ENCODE peak calls at places on chromosomes 16 and 17, in six cellular contexts. One of them, this sample, is unnamed.

GRCh38 chr16:84406006-84406963 is 37.9 kb downstream of the ATP2C2 start:
- DNase-seq in activated CD4-positive, alpha-beta memory T cell treated with anti-CD3 and anti-CD28 coated beads, Interleukin-2, amount 10 ng/mL, durations not matched to agents 7 days and 5 days: no peak
- DNase-seq in activated CD4-positive, CD25-positive, alpha-beta regulatory T cell: no peak
- DNase-seq in nephron progenitor cell: no peak
- DNase-seq in GM04504: no peak
- DNase-seq in H7: peak
- DNase-seq in this sample: peak

GRCh38 chr17:7713782-7714181 is 3.8 kb upstream of the DNAH2 start:
- DNase-seq in activated CD4-positive, alpha-beta memory T cell treated with anti-CD3 and anti-CD28 coated beads, Interleukin-2, amount 10 ng/mL, durations not matched to agents 7 days and 5 days: no peak
- DNase-seq in GM04504: no peak
- DNase-seq in activated CD4-positive, CD25-positive, alpha-beta regulatory T cell: no peak
- DNase-seq in nephron progenitor cell: no peak
- DNase-seq in H7: no peak
- DNase-seq in this sample: no peak

GRCh38 chr17:64777413-64778101 is 115.5 kb upstream of the SMURF2 start:
- DNase-seq in nephron progenitor cell: no peak
- DNase-seq in H7: peak
- DNase-seq in activated CD4-positive, CD25-positive, alpha-beta regulatory T cell: no peak
- DNase-seq in GM04504: no peak
- DNase-seq in activated CD4-positive, alpha-beta memory T cell treated with anti-CD3 and anti-CD28 coated beads, Interleukin-2, amount 10 ng/mL, durations not matched to agents 7 days and 5 days: no peak
- DNase-seq in this sample: peak

GRCh38 chr16:23014592-23014991 is 134.7 kb downstream of the USP31 start:
- DNase-seq in nephron progenitor cell: no peak
- DNase-seq in H7: no peak
- DNase-seq in GM04504: no peak
- DNase-seq in activated CD4-positive, alpha-beta memory T cell treated with anti-CD3 and anti-CD28 coated beads, Interleukin-2, amount 10 ng/mL, durations not matched to agents 7 days and 5 days: no peak
- DNase-seq in activated CD4-positive, CD25-positive, alpha-beta regulatory T cell: no peak
- DNase-seq in this sample: no peak

GRCh38 chr16:2692948-2693651 is 10.8 kb downstream of the KCTD5 start:
- DNase-seq in activated CD4-positive, alpha-beta memory T cell treated with anti-CD3 and anti-CD28 coated beads, Interleukin-2, amount 10 ng/mL, durations not matched to agents 7 days and 5 days: no peak
- DNase-seq in H7: peak
- DNase-seq in activated CD4-positive, CD25-positive, alpha-beta regulatory T cell: no peak
- DNase-seq in nephron progenitor cell: peak
- DNase-seq in GM04504: no peak
- DNase-seq in this sample: peak

GRCh38 chr17:80065478-80066170 is 29.2 kb downstream of the CCDC40 start:
- DNase-seq in H7: peak
- DNase-seq in GM04504: no peak
- DNase-seq in activated CD4-positive, alpha-beta memory T cell treated with anti-CD3 and anti-CD28 coated beads, Interleukin-2, amount 10 ng/mL, durations not matched to agents 7 days and 5 days: no peak
- DNase-seq in activated CD4-positive, CD25-positive, alpha-beta regulatory T cell: no peak
- DNase-seq in nephron progenitor cell: no peak
- DNase-seq in this sample: peak

GRCh38 chr17:77645441-77646430 is 312.8 kb upstream of the TNRC6C start:
- DNase-seq in GM04504: no peak
- DNase-seq in nephron progenitor cell: peak
- DNase-seq in activated CD4-positive, alpha-beta memory T cell treated with anti-CD3 and anti-CD28 coated beads, Interleukin-2, amount 10 ng/mL, durations not matched to agents 7 days and 5 days: peak
- DNase-seq in activated CD4-positive, CD25-positive, alpha-beta regulatory T cell: no peak
- DNase-seq in H7: peak
- DNase-seq in this sample: peak

GRCh38 chr17:43846221-43846712 is 709 bp upstream of the CD300LG start:
- DNase-seq in nephron progenitor cell: peak
- DNase-seq in activated CD4-positive, alpha-beta memory T cell treated with anti-CD3 and anti-CD28 coated beads, Interleukin-2, amount 10 ng/mL, durations not matched to agents 7 days and 5 days: peak
- DNase-seq in H7: peak
- DNase-seq in activated CD4-positive, CD25-positive, alpha-beta regulatory T cell: peak
- DNase-seq in GM04504: peak
- DNase-seq in this sample: peak

GRCh38 chr17:76515291-76515949 is 14.2 kb upstream of the RHBDF2 start:
- DNase-seq in H7: no peak
- DNase-seq in nephron progenitor cell: no peak
- DNase-seq in GM04504: peak
- DNase-seq in activated CD4-positive, CD25-positive, alpha-beta regulatory T cell: peak
- DNase-seq in activated CD4-positive, alpha-beta memory T cell treated with anti-CD3 and anti-CD28 coated beads, Interleukin-2, amount 10 ng/mL, durations not matched to agents 7 days and 5 days: peak
- DNase-seq in this sample: no peak

GRCh38 chr17:13117616-13118015 is 99.8 kb upstream of the ELAC2 start:
- DNase-seq in activated CD4-positive, alpha-beta memory T cell treated with anti-CD3 and anti-CD28 coated beads, Interleukin-2, amount 10 ng/mL, durations not matched to agents 7 days and 5 days: no peak
- DNase-seq in H7: no peak
- DNase-seq in nephron progenitor cell: no peak
- DNase-seq in GM04504: no peak
- DNase-seq in activated CD4-positive, CD25-positive, alpha-beta regulatory T cell: no peak
- DNase-seq in this sample: no peak

GRCh38 chr17:74287203-74287602 is 13.2 kb downstream of the DNAI2 start:
- DNase-seq in activated CD4-positive, CD25-positive, alpha-beta regulatory T cell: no peak
- DNase-seq in nephron progenitor cell: no peak
- DNase-seq in H7: no peak
- DNase-seq in activated CD4-positive, alpha-beta memory T cell treated with anti-CD3 and anti-CD28 coated beads, Interleukin-2, amount 10 ng/mL, durations not matched to agents 7 days and 5 days: no peak
- DNase-seq in GM04504: no peak
- DNase-seq in this sample: no peak

GRCh38 chr17:66675991-66676371 is 158.9 kb upstream of the CACNG5 start:
- DNase-seq in nephron progenitor cell: no peak
- DNase-seq in GM04504: no peak
- DNase-seq in activated CD4-positive, CD25-positive, alpha-beta regulatory T cell: no peak
- DNase-seq in activated CD4-positive, alpha-beta memory T cell treated with anti-CD3 and anti-CD28 coated beads, Interleukin-2, amount 10 ng/mL, durations not matched to agents 7 days and 5 days: no peak
- DNase-seq in H7: no peak
- DNase-seq in this sample: no peak

GRCh38 chr17:78599419-78599818 is 22.2 kb upstream of the DNAH17 start:
- DNase-seq in GM04504: no peak
- DNase-seq in H7: no peak
- DNase-seq in activated CD4-positive, alpha-beta memory T cell treated with anti-CD3 and anti-CD28 coated beads, Interleukin-2, amount 10 ng/mL, durations not matched to agents 7 days and 5 days: no peak
- DNase-seq in activated CD4-positive, CD25-positive, alpha-beta regulatory T cell: no peak
- DNase-seq in nephron progenitor cell: no peak
- DNase-seq in this sample: no peak

GRCh38 chr17:40664582-40665333 is at the start of gene KRT222:
- DNase-seq in nephron progenitor cell: peak
- DNase-seq in activated CD4-positive, alpha-beta memory T cell treated with anti-CD3 and anti-CD28 coated beads, Interleukin-2, amount 10 ng/mL, durations not matched to agents 7 days and 5 days: no peak
- DNase-seq in GM04504: no peak
- DNase-seq in activated CD4-positive, CD25-positive, alpha-beta regulatory T cell: no peak
- DNase-seq in H7: peak
- DNase-seq in this sample: peak

GRCh38 chr17:61565213-61565612 is 25.8 kb downstream of the NACA2 start:
- DNase-seq in GM04504: no peak
- DNase-seq in nephron progenitor cell: no peak
- DNase-seq in H7: no peak
- DNase-seq in activated CD4-positive, CD25-positive, alpha-beta regulatory T cell: no peak
- DNase-seq in activated CD4-positive, alpha-beta memory T cell treated with anti-CD3 and anti-CD28 coated beads, Interleukin-2, amount 10 ng/mL, durations not matched to agents 7 days and 5 days: no peak
- DNase-seq in this sample: no peak

GRCh38 chr16:58421529-58421928 is 29.3 kb downstream of the GINS3 start:
- DNase-seq in activated CD4-positive, CD25-positive, alpha-beta regulatory T cell: no peak
- DNase-seq in GM04504: no peak
- DNase-seq in activated CD4-positive, alpha-beta memory T cell treated with anti-CD3 and anti-CD28 coated beads, Interleukin-2, amount 10 ng/mL, durations not matched to agents 7 days and 5 days: no peak
- DNase-seq in nephron progenitor cell: no peak
- DNase-seq in H7: no peak
- DNase-seq in this sample: no peak

GRCh38 chr16:56606688-56607618 is 1.4 kb upstream of the MT2A start:
- DNase-seq in H7: no peak
- DNase-seq in GM04504: peak
- DNase-seq in activated CD4-positive, CD25-positive, alpha-beta regulatory T cell: no peak
- DNase-seq in nephron progenitor cell: no peak
- DNase-seq in activated CD4-positive, alpha-beta memory T cell treated with anti-CD3 and anti-CD28 coated beads, Interleukin-2, amount 10 ng/mL, durations not matched to agents 7 days and 5 days: no peak
- DNase-seq in this sample: no peak

GRCh38 chr16:57048095-57048494 is 44.3 kb upstream of the CPNE2 start:
- DNase-seq in H7: no peak
- DNase-seq in activated CD4-positive, alpha-beta memory T cell treated with anti-CD3 and anti-CD28 coated beads, Interleukin-2, amount 10 ng/mL, durations not matched to agents 7 days and 5 days: no peak
- DNase-seq in activated CD4-positive, CD25-positive, alpha-beta regulatory T cell: no peak
- DNase-seq in GM04504: no peak
- DNase-seq in nephron progenitor cell: no peak
- DNase-seq in this sample: no peak

GRCh38 chr16:54946909-54947308 is 16.2 kb downstream of the IRX5 start:
- DNase-seq in activated CD4-positive, alpha-beta memory T cell treated with anti-CD3 and anti-CD28 coated beads, Interleukin-2, amount 10 ng/mL, durations not matched to agents 7 days and 5 days: no peak
- DNase-seq in H7: no peak
- DNase-seq in GM04504: no peak
- DNase-seq in nephron progenitor cell: no peak
- DNase-seq in activated CD4-positive, CD25-positive, alpha-beta regulatory T cell: no peak
- DNase-seq in this sample: no peak

GRCh38 chr16:11078812-11079459 is 134.6 kb downstream of the CLEC16A start:
- DNase-seq in GM04504: peak
- DNase-seq in activated CD4-positive, alpha-beta memory T cell treated with anti-CD3 and anti-CD28 coated beads, Interleukin-2, amount 10 ng/mL, durations not matched to agents 7 days and 5 days: no peak
- DNase-seq in H7: no peak
- DNase-seq in activated CD4-positive, CD25-positive, alpha-beta regulatory T cell: no peak
- DNase-seq in nephron progenitor cell: no peak
- DNase-seq in this sample: no peak

GRCh38 chr16:50313596-50314483 is 47.5 kb downstream of the ADCY7 start:
- DNase-seq in activated CD4-positive, CD25-positive, alpha-beta regulatory T cell: no peak
- DNase-seq in activated CD4-positive, alpha-beta memory T cell treated with anti-CD3 and anti-CD28 coated beads, Interleukin-2, amount 10 ng/mL, durations not matched to agents 7 days and 5 days: peak
- DNase-seq in GM04504: peak
- DNase-seq in nephron progenitor cell: no peak
- DNase-seq in H7: peak
- DNase-seq in this sample: no peak

GRCh38 chr16:24820522-24820921 is 25.2 kb upstream of the SLC5A11 start:
- DNase-seq in nephron progenitor cell: no peak
- DNase-seq in activated CD4-positive, alpha-beta memory T cell treated with anti-CD3 and anti-CD28 coated beads, Interleukin-2, amount 10 ng/mL, durations not matched to agents 7 days and 5 days: no peak
- DNase-seq in activated CD4-positive, CD25-positive, alpha-beta regulatory T cell: no peak
- DNase-seq in H7: no peak
- DNase-seq in GM04504: no peak
- DNase-seq in this sample: no peak

GRCh38 chr17:1110844-1111598 is 68.8 kb downstream of the ABR start:
- DNase-seq in activated CD4-positive, alpha-beta memory T cell treated with anti-CD3 and anti-CD28 coated beads, Interleukin-2, amount 10 ng/mL, durations not matched to agents 7 days and 5 days: no peak
- DNase-seq in nephron progenitor cell: no peak
- DNase-seq in activated CD4-positive, CD25-positive, alpha-beta regulatory T cell: no peak
- DNase-seq in GM04504: peak
- DNase-seq in H7: peak
- DNase-seq in this sample: no peak

GRCh38 chr17:83086907-83087787 is 7.7 kb downstream of the METRNL start:
- DNase-seq in activated CD4-positive, CD25-positive, alpha-beta regulatory T cell: no peak
- DNase-seq in nephron progenitor cell: no peak
- DNase-seq in H7: peak
- DNase-seq in activated CD4-positive, alpha-beta memory T cell treated with anti-CD3 and anti-CD28 coated beads, Interleukin-2, amount 10 ng/mL, durations not matched to agents 7 days and 5 days: no peak
- DNase-seq in GM04504: no peak
- DNase-seq in this sample: no peak

GRCh38 chr17:58679263-58680037 is 12.4 kb downstream of the TEX14 start:
- DNase-seq in activated CD4-positive, alpha-beta memory T cell treated with anti-CD3 and anti-CD28 coated beads, Interleukin-2, amount 10 ng/mL, durations not matched to agents 7 days and 5 days: no peak
- DNase-seq in activated CD4-positive, CD25-positive, alpha-beta regulatory T cell: no peak
- DNase-seq in H7: no peak
- DNase-seq in nephron progenitor cell: no peak
- DNase-seq in GM04504: no peak
- DNase-seq in this sample: no peak

GRCh38 chr16:67923414-67924127 is 8.1 kb downstream of the CTRL start:
- DNase-seq in GM04504: no peak
- DNase-seq in activated CD4-positive, CD25-positive, alpha-beta regulatory T cell: no peak
- DNase-seq in activated CD4-positive, alpha-beta memory T cell treated with anti-CD3 and anti-CD28 coated beads, Interleukin-2, amount 10 ng/mL, durations not matched to agents 7 days and 5 days: no peak
- DNase-seq in H7: no peak
- DNase-seq in nephron progenitor cell: no peak
- DNase-seq in this sample: no peak